ENCODE peak calls at places on chromosomes 16 and 17, in four cellular contexts. Y is aorta, Q is HCT116, G is body of pancreas. C is an unnamed sample.
A peak's percentile ranks its signal among the peaks of the same experiment; 100 is the strongest.

GRCh38 chr17:64420143-64420670 is 28.7 kb upstream of the MILR1 start:
- DNase-seq in G (peak; percentile 16), Y (no peak), Q (peak; percentile 81), C (peak; percentile 86)

GRCh38 chr16:28326881-28327610 is 34.7 kb downstream of the SBK1 start:
- DNase-seq in G (peak; percentile 69), Y (no peak), Q (peak; percentile 26), C (peak; percentile 45)

GRCh38 chr16:52906271-52906670 is 146.4 kb downstream of the CHD9NB start:
- DNase-seq in Y (no peak), Q (no peak), G (no peak), C (no peak)

GRCh38 chr17:4540224-4541040 is 14.8 kb downstream of the MYBBP1A start:
- DNase-seq in Q (no peak), Y (peak; percentile 79), G (no peak), C (no peak)

GRCh38 chr16:30619207-30619606 is 9.0 kb upstream of the ZNF689 start:
- DNase-seq in Q (no peak), G (no peak), Y (no peak), C (no peak)

GRCh38 chr17:34511265-34511664 is 68.1 kb upstream of the TMEM132E start:
- DNase-seq in Y (no peak), Q (no peak), G (no peak), C (no peak)

GRCh38 chr16:55257971-55258613 is 65.9 kb upstream of the IRX6 start:
- DNase-seq in Q (peak; percentile 58), G (peak; percentile 77), Y (peak; percentile 85), C (peak; percentile 84)

GRCh38 chr17:70896843-70897242 is 727.5 kb downstream of the KCNJ2 start:
- DNase-seq in Q (no peak), Y (no peak), G (no peak), C (no peak)

GRCh38 chr17:30117548-30118155 is 1.0 kb downstream of the NSRP1 start:
- DNase-seq in Q (no peak), G (no peak), Y (no peak), C (no peak)

GRCh38 chr17:3025421-3026124 is 37.8 kb downstream of the OR1D5 start:
- DNase-seq in Q (no peak), G (no peak), Y (peak; percentile 53), C (no peak)

GRCh38 chr17:15651583-15652110 is 32.1 kb upstream of the FBXW10B start:
- DNase-seq in Y (peak; percentile 98), Q (peak; percentile 95), G (peak; percentile 83), C (peak; percentile 100)

GRCh38 chr17:74380086-74380958 is 13.0 kb downstream of the GPR142 start:
- DNase-seq in G (peak; percentile 40), Y (no peak), Q (peak; percentile 54), C (no peak)

GRCh38 chr16:27316038-27316680 is 2.4 kb downstream of the IL4R start:
- DNase-seq in Y (no peak), G (no peak), Q (no peak), C (no peak)

GRCh38 chr17:67606896-67607604 is 110.7 kb upstream of the NOL11 start:
- DNase-seq in Q (no peak), G (peak; percentile 65), Y (no peak), C (no peak)

GRCh38 chr17:80492343-80493136 is 16.1 kb upstream of the NPTX1 start:
- DNase-seq in Q (no peak), G (no peak), Y (no peak), C (no peak)

GRCh38 chr16:67928561-67929364 is 2.9 kb downstream of the CTRL start:
- DNase-seq in Y (peak; percentile 90), Q (peak; percentile 24), G (peak; percentile 84), C (peak; percentile 59)

GRCh38 chr16:30397056-30397455 is 1.8 kb downstream of the ZNF48 start:
- DNase-seq in Q (no peak), Y (no peak), G (no peak), C (no peak)

GRCh38 chr17:81365148-81365600 is 30.1 kb upstream of the BAHCC1 start:
- DNase-seq in Q (peak; percentile 72), Y (peak; percentile 84), G (peak; percentile 86), C (no peak)

GRCh38 chr16:72467157-72467759 is 295.3 kb upstream of the PMFBP1 start:
- DNase-seq in G (no peak), Y (no peak), Q (peak; percentile 28), C (no peak)

GRCh38 chr16:8855051-8855786 is 13.6 kb downstream of the CARHSP1 start:
- DNase-seq in G (no peak), Q (no peak), Y (no peak), C (no peak)

GRCh38 chr17:41052594-41052993 is 2.4 kb downstream of the KRTAP2-2 start:
- DNase-seq in Y (no peak), Q (no peak), G (no peak), C (no peak)

GRCh38 chr17:7747586-7747985 is 30.0 kb downstream of the DNAH2 start:
- DNase-seq in Q (no peak), G (no peak), Y (no peak), C (no peak)

GRCh38 chr17:36544049-36544319 is 735 bp upstream of the GGNBP2 start:
- DNase-seq in Y (no peak), G (peak; percentile 42), Q (no peak), C (no peak)

GRCh38 chr17:72935984-72936383 is 156.5 kb downstream of the SLC39A11 start:
- DNase-seq in Y (no peak), G (no peak), Q (no peak), C (no peak)

GRCh38 chr17:68290268-68290954 is 516 bp downstream of the SLC16A6 start:
- DNase-seq in Q (no peak), G (peak; percentile 23), Y (peak; percentile 79), C (no peak)

GRCh38 chr17:75695830-75696271 is 25.4 kb upstream of the ITGB4 start:
- DNase-seq in G (no peak), Q (no peak), Y (no peak), C (no peak)

GRCh38 chr17:55454906-55455474 is 33.4 kb upstream of the MMD start:
- DNase-seq in Q (no peak), Y (no peak), G (no peak), C (no peak)

GRCh38 chr17:13721705-13722104 is 120.0 kb upstream of the HS3ST3A1 start:
- DNase-seq in G (no peak), Y (no peak), Q (no peak), C (no peak)

GRCh38 chr16:78392585-78393195 is 293.2 kb downstream of the WWOX start:
- DNase-seq in Y (no peak), Q (no peak), G (peak; percentile 9), C (no peak)

GRCh38 chr16:77223184-77223583 is 24.0 kb downstream of the SYCE1L start:
- DNase-seq in Y (no peak), G (no peak), Q (no peak), C (no peak)

GRCh38 chr17:49180303-49180702 is 30.1 kb downstream of the GNGT2 start:
- DNase-seq in G (peak; percentile 75), Y (peak; percentile 88), Q (peak; percentile 74), C (peak; percentile 64)

GRCh38 chr16:4509420-4509819 is 29.2 kb downstream of the CDIP1 start:
- DNase-seq in Y (peak; percentile 57), G (no peak), Q (no peak), C (no peak)

GRCh38 chr16:4510747-4511426 is 27.7 kb downstream of the CDIP1 start:
- DNase-seq in Q (no peak), G (no peak), Y (peak; percentile 59), C (no peak)

GRCh38 chr16:4511441-4512082 is 27.0 kb downstream of the CDIP1 start:
- DNase-seq in Y (peak; percentile 77), G (peak; percentile 88), Q (no peak), C (peak; percentile 74)

GRCh38 chr16:4508806-4509205 is 29.8 kb downstream of the CDIP1 start:
- DNase-seq in Q (no peak), G (no peak), Y (peak; percentile 66), C (no peak)

DNA sequence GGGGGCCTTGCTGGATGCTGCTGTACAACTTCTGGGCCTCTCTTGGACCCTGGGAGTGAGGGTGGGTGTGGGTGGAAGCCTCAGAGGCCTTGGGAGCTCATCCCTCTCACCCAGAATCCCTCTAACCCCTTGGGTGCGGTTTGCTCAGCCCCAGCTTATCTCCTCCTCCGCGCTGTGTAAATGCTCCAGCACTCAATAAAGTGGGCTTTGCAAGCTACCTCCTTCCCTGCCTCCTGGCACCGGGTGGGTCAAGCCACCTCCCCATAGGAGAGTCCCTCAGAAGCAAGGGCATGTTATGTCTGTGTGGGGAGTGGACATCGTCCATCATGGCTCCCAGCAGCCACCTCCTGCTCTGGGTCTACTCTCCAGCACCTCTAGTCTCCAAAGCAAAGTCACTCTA is 28.4 kb downstream of the CDIP1 start:
- DNase-seq in G (no peak), Y (peak; percentile 53), Q (no peak), C (no peak)
- H3K4me1 ChIP-seq in G (peaks cover 25% of the 10 kb centered on the region), Y (no peaks in the 10 kb centered on the region), Q (no peaks in the 10 kb centered on the region), C (no peaks in the 10 kb centered on the region)

GRCh38 chr16:35255186-35255803 is 1795.9 kb downstream of the TP53TG3F start:
- DNase-seq in Y (no peak), G (no peak), Q (no peak), C (no peak)
- H3K9me3 ChIP-seq in Y (peaks cover 2% of the 10 kb centered on the region), G (no peaks in the 10 kb centered on the region), Q (peaks cover 18% of the 10 kb centered on the region), C (no peaks in the 10 kb centered on the region)

DNA sequence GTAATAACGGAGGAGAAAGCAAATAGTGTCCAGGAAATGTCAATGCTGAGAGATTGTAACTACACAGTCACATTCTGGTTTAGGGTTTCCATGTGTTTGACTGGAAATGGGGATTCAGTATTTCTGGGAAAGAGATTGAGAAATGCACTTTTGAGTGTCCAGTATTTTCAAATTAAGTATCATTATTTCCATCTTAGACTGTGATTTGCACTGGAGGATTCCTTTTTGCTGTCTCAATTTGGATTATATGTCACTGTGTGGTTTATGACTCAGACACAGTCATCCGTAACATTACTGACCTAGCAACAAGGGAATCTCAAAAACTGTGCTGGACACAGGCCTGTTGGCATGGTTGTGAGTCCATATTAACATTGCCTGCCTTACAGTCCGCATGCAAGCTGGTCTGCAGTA is 681.4 kb downstream of the CDH11 start:
- DNase-seq in Y (peak; percentile 72), G (peak; percentile 6), Q (no peak), C (peak; percentile 38)
- H3K4me1 ChIP-seq in Y (no peaks in the 10 kb centered on the region), G (peaks cover 4% of the 10 kb centered on the region), Q (no peaks in the 10 kb centered on the region), C (peaks cover 23% of the 10 kb centered on the region)

GRCh38 chr17:51604299-51605020 is 344.1 kb downstream of the UTP18 start:
- DNase-seq in Y (no peak), G (no peak), Q (no peak), C (no peak)

GRCh38 chr17:51595965-51596364 is 335.6 kb downstream of the UTP18 start:
- DNase-seq in Y (no peak), Q (no peak), G (no peak), C (no peak)

GRCh38 chr17:51601622-51602261 is 341.4 kb downstream of the UTP18 start:
- DNase-seq in G (no peak), Q (no peak), Y (no peak), C (no peak)

GRCh38 chr17:51597340-51597739 is 337.0 kb downstream of the UTP18 start:
- DNase-seq in Y (no peak), Q (no peak), G (no peak), C (no peak)

GRCh38 chr17:51598824-51599223 is 338.5 kb downstream of the UTP18 start:
- DNase-seq in Y (no peak), Q (no peak), G (no peak), C (no peak)
- H3K9me3 ChIP-seq in Y (no peaks in the 10 kb centered on the region), Q (no peaks in the 10 kb centered on the region), G (no peaks in the 10 kb centered on the region), C (no peaks in the 10 kb centered on the region)